ENCODE peak calls at places on chromosome 17, in seven cellular contexts. One of them, this sample, is unnamed.

GRCh38 chr17:7019839-7020519 is 2.9 kb upstream of the BCL6B start:
- DNase-seq in uterus: peak
- DNase-seq in IMR-90: peak
- DNase-seq in body of pancreas: peak
- DNase-seq in heart left ventricle: peak
- DNase-seq in A549: peak
- DNase-seq in lung: no peak
- DNase-seq in this sample: peak

GRCh38 chr17:61774724-61775123 is 88.6 kb downstream of the BRIP1 start:
- DNase-seq in uterus: no peak
- DNase-seq in IMR-90: no peak
- DNase-seq in body of pancreas: no peak
- DNase-seq in heart left ventricle: no peak
- DNase-seq in A549: no peak
- DNase-seq in lung: no peak
- DNase-seq in this sample: no peak

GRCh38 chr17:78272181-78272913 is 40.9 kb downstream of the TMEM235 start:
- DNase-seq in uterus: no peak
- DNase-seq in IMR-90: peak
- DNase-seq in body of pancreas: peak
- DNase-seq in heart left ventricle: no peak
- DNase-seq in A549: no peak
- DNase-seq in lung: peak
- DNase-seq in this sample: peak

GRCh38 chr17:58330997-58331814 is 2.6 kb upstream of the TSPOAP1 start:
- DNase-seq in uterus: no peak
- DNase-seq in IMR-90: no peak
- DNase-seq in body of pancreas: peak
- DNase-seq in heart left ventricle: peak
- DNase-seq in A549: no peak
- DNase-seq in lung: peak
- DNase-seq in this sample: no peak

GRCh38 chr17:50564916-50565315 is 4.4 kb downstream of the CACNA1G start:
- DNase-seq in uterus: peak
- DNase-seq in IMR-90: peak
- DNase-seq in body of pancreas: peak
- DNase-seq in heart left ventricle: peak
- DNase-seq in A549: no peak
- DNase-seq in lung: no peak
- DNase-seq in this sample: no peak

GRCh38 chr17:72169823-72170222 is 49.0 kb downstream of the SOX9 start:
- DNase-seq in uterus: no peak
- DNase-seq in IMR-90: no peak
- DNase-seq in body of pancreas: no peak
- DNase-seq in heart left ventricle: no peak
- DNase-seq in A549: no peak
- DNase-seq in lung: no peak
- DNase-seq in this sample: no peak

GRCh38 chr17:76956846-76957540 is 88.8 kb downstream of the MGAT5B start:
- DNase-seq in uterus: no peak
- DNase-seq in IMR-90: no peak
- DNase-seq in body of pancreas: no peak
- DNase-seq in heart left ventricle: peak
- DNase-seq in A549: no peak
- DNase-seq in lung: no peak
- DNase-seq in this sample: no peak

GRCh38 chr17:40722146-40722720 is 18.7 kb upstream of the KRT24 start:
- DNase-seq in uterus: no peak
- DNase-seq in IMR-90: no peak
- DNase-seq in body of pancreas: no peak
- DNase-seq in heart left ventricle: no peak
- DNase-seq in A549: no peak
- DNase-seq in lung: no peak
- DNase-seq in this sample: no peak

GRCh38 chr17:49494937-49495841 is at the start of gene NGFR:
- DNase-seq in uterus: no peak
- DNase-seq in IMR-90: peak
- DNase-seq in body of pancreas: no peak
- DNase-seq in heart left ventricle: peak
- DNase-seq in A549: peak
- DNase-seq in lung: no peak
- DNase-seq in this sample: no peak

GRCh38 chr17:745406-745805 is 6.7 kb downstream of the GEMIN4 start:
- DNase-seq in uterus: no peak
- DNase-seq in IMR-90: no peak
- DNase-seq in body of pancreas: no peak
- DNase-seq in heart left ventricle: no peak
- DNase-seq in A549: no peak
- DNase-seq in lung: no peak
- DNase-seq in this sample: no peak

GRCh38 chr17:63843387-63844292 is 1.2 kb upstream of the SMARCD2 start:
- DNase-seq in uterus: peak
- DNase-seq in IMR-90: peak
- DNase-seq in body of pancreas: peak
- DNase-seq in heart left ventricle: no peak
- DNase-seq in A549: no peak
- DNase-seq in lung: peak
- DNase-seq in this sample: peak

GRCh38 chr17:30824002-30824355 is 513 bp downstream of the CRLF3 start:
- DNase-seq in uterus: peak
- DNase-seq in IMR-90: no peak
- DNase-seq in body of pancreas: peak
- DNase-seq in heart left ventricle: no peak
- DNase-seq in A549: peak
- DNase-seq in lung: no peak
- DNase-seq in this sample: no peak

GRCh38 chr17:57142925-57143324 is 57.9 kb downstream of the AKAP1 start:
- DNase-seq in uterus: no peak
- DNase-seq in IMR-90: no peak
- DNase-seq in body of pancreas: peak
- DNase-seq in heart left ventricle: no peak
- DNase-seq in A549: no peak
- DNase-seq in lung: no peak
- DNase-seq in this sample: peak

GRCh38 chr17:58969156-58969555 is 137.5 kb downstream of the TRIM37 start:
- DNase-seq in uterus: no peak
- DNase-seq in IMR-90: no peak
- DNase-seq in body of pancreas: peak
- DNase-seq in heart left ventricle: no peak
- DNase-seq in A549: no peak
- DNase-seq in lung: no peak
- DNase-seq in this sample: no peak

GRCh38 chr17:10216213-10216982 is 18.0 kb upstream of the GAS7 start:
- DNase-seq in uterus: no peak
- DNase-seq in IMR-90: no peak
- DNase-seq in body of pancreas: no peak
- DNase-seq in heart left ventricle: no peak
- DNase-seq in A549: no peak
- DNase-seq in lung: no peak
- DNase-seq in this sample: no peak

GRCh38 chr17:50532452-50533024 is at the start of gene EPN3:
- DNase-seq in uterus: no peak
- DNase-seq in IMR-90: no peak
- DNase-seq in body of pancreas: peak
- DNase-seq in heart left ventricle: no peak
- DNase-seq in A549: no peak
- DNase-seq in lung: no peak
- DNase-seq in this sample: no peak

GRCh38 chr17:66900126-66901010 is 64.1 kb upstream of the CACNG4 start:
- DNase-seq in uterus: no peak
- DNase-seq in IMR-90: peak
- DNase-seq in body of pancreas: no peak
- DNase-seq in heart left ventricle: no peak
- DNase-seq in A549: peak
- DNase-seq in lung: no peak
- DNase-seq in this sample: no peak

GRCh38 chr17:32289454-32289853 is 23.8 kb downstream of the RHBDL3 start:
- DNase-seq in uterus: no peak
- DNase-seq in IMR-90: no peak
- DNase-seq in body of pancreas: no peak
- DNase-seq in heart left ventricle: no peak
- DNase-seq in A549: no peak
- DNase-seq in lung: no peak
- DNase-seq in this sample: no peak

GRCh38 chr17:68954146-68954971 is 833 bp downstream of the ABCA8 start:
- DNase-seq in uterus: no peak
- DNase-seq in IMR-90: peak
- DNase-seq in body of pancreas: no peak
- DNase-seq in heart left ventricle: no peak
- DNase-seq in A549: no peak
- DNase-seq in lung: no peak
- DNase-seq in this sample: no peak

GRCh38 chr17:41324180-41325075 is 8.9 kb upstream of the KRTAP17-1 start:
- DNase-seq in uterus: no peak
- DNase-seq in IMR-90: peak
- DNase-seq in body of pancreas: peak
- DNase-seq in heart left ventricle: no peak
- DNase-seq in A549: peak
- DNase-seq in lung: no peak
- DNase-seq in this sample: no peak

GRCh38 chr17:73432624-73433190 is 120.9 kb upstream of the CDC42EP4 start:
- DNase-seq in uterus: no peak
- DNase-seq in IMR-90: no peak
- DNase-seq in body of pancreas: no peak
- DNase-seq in heart left ventricle: no peak
- DNase-seq in A549: no peak
- DNase-seq in lung: no peak
- DNase-seq in this sample: no peak

GRCh38 chr17:75370288-75370687 is 35.2 kb downstream of the GRB2 start:
- DNase-seq in uterus: no peak
- DNase-seq in IMR-90: no peak
- DNase-seq in body of pancreas: peak
- DNase-seq in heart left ventricle: no peak
- DNase-seq in A549: no peak
- DNase-seq in lung: no peak
- DNase-seq in this sample: peak

GRCh38 chr17:20066253-20066652 is 57.1 kb downstream of the SPECC1 start:
- DNase-seq in uterus: peak
- DNase-seq in IMR-90: peak
- DNase-seq in body of pancreas: peak
- DNase-seq in heart left ventricle: no peak
- DNase-seq in A549: peak
- DNase-seq in lung: no peak
- DNase-seq in this sample: peak

GRCh38 chr17:34110315-34110714 is 144.8 kb upstream of the CCL2 start:
- DNase-seq in uterus: no peak
- DNase-seq in IMR-90: no peak
- DNase-seq in body of pancreas: peak
- DNase-seq in heart left ventricle: no peak
- DNase-seq in A549: no peak
- DNase-seq in lung: no peak
- DNase-seq in this sample: no peak

DNA sequence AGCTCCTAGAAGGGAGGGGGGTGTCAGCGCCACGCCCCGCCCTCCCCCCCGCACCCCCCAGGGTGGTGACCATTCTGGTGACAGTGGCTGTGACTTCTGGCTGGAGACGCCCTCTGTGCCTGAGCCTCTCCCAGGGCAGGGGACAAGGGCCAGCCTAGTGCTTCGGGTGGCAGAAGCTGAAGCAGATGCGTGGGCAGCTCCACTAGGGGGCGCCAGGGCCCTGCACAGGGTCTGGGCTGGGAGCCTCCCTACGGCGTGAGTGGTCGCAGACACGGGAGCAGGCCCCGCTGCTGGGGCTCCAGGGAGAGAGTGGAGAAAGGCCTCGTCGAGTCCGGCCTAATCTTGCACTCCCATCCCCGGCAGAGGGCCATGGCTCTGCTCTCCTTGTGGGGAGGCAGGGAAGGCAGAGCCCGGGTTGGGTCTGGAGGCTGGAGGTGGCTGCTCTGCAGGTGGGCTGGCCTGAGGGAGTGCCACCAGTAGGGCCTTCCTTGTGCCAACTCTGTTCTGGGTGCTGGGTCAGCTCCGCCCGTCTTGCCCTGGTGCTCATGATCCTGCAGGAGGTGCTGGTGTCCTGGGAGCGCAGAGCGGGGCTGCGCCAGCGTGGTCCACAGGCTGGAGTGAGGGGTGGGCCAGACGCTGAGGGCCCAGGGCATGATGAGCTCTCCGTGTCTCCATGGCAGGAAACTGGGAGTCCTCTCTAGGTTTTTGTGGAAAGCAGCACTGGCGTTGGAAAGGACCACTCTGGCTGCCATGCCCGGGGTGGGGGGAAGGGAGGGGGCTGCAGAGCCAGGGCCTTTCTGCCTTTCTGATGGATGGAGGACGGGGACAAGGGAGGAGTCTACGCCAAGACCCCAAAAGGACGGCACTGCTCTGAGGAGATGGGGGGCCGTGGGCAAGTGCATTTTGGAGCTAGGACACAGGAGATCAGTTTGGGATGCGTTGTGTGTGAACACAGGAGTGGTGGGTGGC is 2.5 kb downstream of the CENPX start:
- DNase-seq in uterus: no peak
- DNase-seq in IMR-90: peak
- DNase-seq in body of pancreas: no peak
- DNase-seq in heart left ventricle: peak
- DNase-seq in A549: peak
- DNase-seq in lung: peak
- DNase-seq in this sample: peak
- H3K4me3 ChIP-seq in uterus: no peak
- H3K4me3 ChIP-seq in IMR-90: no peak
- H3K4me3 ChIP-seq in body of pancreas: no peak
- H3K4me3 ChIP-seq in heart left ventricle: no peak
- H3K4me3 ChIP-seq in A549: no peak
- H3K4me3 ChIP-seq in lung: no peak
- H3K4me3 ChIP-seq in this sample: no peak

GRCh38 chr17:3635474-3636153 is 436 bp downstream of the SHPK start:
- DNase-seq in uterus: no peak
- DNase-seq in IMR-90: no peak
- DNase-seq in body of pancreas: peak
- DNase-seq in heart left ventricle: peak
- DNase-seq in A549: peak
- DNase-seq in lung: no peak
- DNase-seq in this sample: no peak
- H3K27ac ChIP-seq in uterus: peak
- H3K27ac ChIP-seq in IMR-90: peak
- H3K27ac ChIP-seq in body of pancreas: peak
- H3K27ac ChIP-seq in heart left ventricle: peak
- H3K27ac ChIP-seq in A549: peak
- H3K27ac ChIP-seq in lung: peak
- H3K27ac ChIP-seq in this sample: no peak

GRCh38 chr17:48003686-48004120 is 32.8 kb downstream of the CDK5RAP3 start:
- DNase-seq in uterus: no peak
- DNase-seq in IMR-90: no peak
- DNase-seq in body of pancreas: no peak
- DNase-seq in heart left ventricle: no peak
- DNase-seq in A549: no peak
- DNase-seq in lung: no peak
- DNase-seq in this sample: no peak
- H3K4me3 ChIP-seq in uterus: no peak
- H3K4me3 ChIP-seq in IMR-90: no peak
- H3K4me3 ChIP-seq in body of pancreas: no peak
- H3K4me3 ChIP-seq in heart left ventricle: no peak
- H3K4me3 ChIP-seq in A549: no peak
- H3K4me3 ChIP-seq in lung: no peak
- H3K4me3 ChIP-seq in this sample: no peak

DNA sequence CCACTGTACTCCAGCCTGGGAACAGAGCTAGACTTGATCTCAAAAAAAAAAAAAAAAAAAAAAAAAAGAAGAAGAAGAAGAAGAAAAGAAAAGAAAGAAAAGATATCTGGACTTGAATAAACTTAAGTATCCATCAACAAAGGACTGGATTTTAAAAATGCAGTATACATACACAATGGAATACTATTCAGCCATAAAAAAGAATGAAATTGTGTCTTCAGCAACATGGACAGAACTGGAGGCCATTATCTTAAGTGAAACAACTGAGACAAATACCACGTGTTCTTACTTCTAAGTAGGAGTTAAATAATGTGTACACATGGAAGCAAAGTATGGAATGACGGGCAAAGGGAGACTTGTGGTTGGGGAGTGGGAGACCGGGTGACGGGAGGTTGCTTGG is 40.1 kb upstream of the MNT start:
- DNase-seq in uterus: no peak
- DNase-seq in IMR-90: no peak
- DNase-seq in body of pancreas: no peak
- DNase-seq in heart left ventricle: no peak
- DNase-seq in A549: no peak
- DNase-seq in lung: no peak
- DNase-seq in this sample: no peak
- H3K27ac ChIP-seq in uterus: no peak
- H3K27ac ChIP-seq in IMR-90: no peak
- H3K27ac ChIP-seq in body of pancreas: no peak
- H3K27ac ChIP-seq in heart left ventricle: no peak
- H3K27ac ChIP-seq in A549: no peak
- H3K27ac ChIP-seq in lung: no peak
- H3K27ac ChIP-seq in this sample: no peak